ENCODE peak calls at places on chromosomes 12 and 14, in five cellular contexts. V is BJ, G is activated B cell treated with CpG ODN at 0.5 μM for 24 hours, L is CD14-positive monocyte, Q is choroid plexus epithelial cell. S is an unnamed sample.

GRCh38 chr14:68608235-68608962 is 184.5 kb downstream of the ZFP36L1 start:
- DNase-seq in G (no peak), L (peak; percentile 75), V (no peak), Q (no peak), S (no peak)

GRCh38 chr12:119668315-119668651 is 350 bp downstream of the PRKAB1 start:
- DNase-seq in V (no peak), G (no peak), L (no peak), Q (peak; percentile 28), S (no peak)

GRCh38 chr14:92362781-92363235 is 39.8 kb downstream of the SLC24A4 start:
- DNase-seq in Q (no peak), L (no peak), G (no peak), V (no peak), S (no peak)

GRCh38 chr12:104480826-104481457 is 24.2 kb downstream of the CHST11 start:
- DNase-seq in Q (peak; percentile 83), V (no peak), G (no peak), L (peak; percentile 85), S (no peak)

GRCh38 chr14:93984987-93985410 is 8.6 kb upstream of the ASB2 start:
- DNase-seq in V (peak; percentile 62), L (no peak), Q (peak; percentile 92), G (no peak), S (no peak)

GRCh38 chr14:69101331-69101826 is 51.5 kb downstream of the DCAF5 start:
- DNase-seq in V (peak; percentile 60), Q (peak; percentile 93), L (peak; percentile 49), G (no peak), S (no peak)

GRCh38 chr14:106308839-106309389 is 782.5 kb downstream of the TMEM121 start:
- DNase-seq in L (peak; percentile 70), G (peak; percentile 50), V (no peak), Q (peak; percentile 2), S (no peak)

GRCh38 chr14:100146548-100147091 is 12.8 kb downstream of the DEGS2 start:
- DNase-seq in Q (no peak), L (no peak), G (no peak), V (no peak), S (no peak)

GRCh38 chr12:102948941-102949352 is 8.5 kb upstream of the ASCL1 start:
- DNase-seq in G (peak; percentile 51), L (no peak), Q (peak; percentile 64), V (no peak), S (peak; percentile 64)

GRCh38 chr12:55957106-55957859 is 8.6 kb downstream of the PMEL start:
- DNase-seq in V (no peak), G (no peak), L (no peak), Q (no peak), S (no peak)

GRCh38 chr12:69415471-69416275 is 54.5 kb upstream of the FRS2 start:
- DNase-seq in V (peak; percentile 81), G (no peak), Q (peak; percentile 95), L (no peak), S (peak; percentile 23)

GRCh38 chr12:116427200-116427932 is 131.8 kb upstream of the MAP1LC3B2 start:
- DNase-seq in Q (no peak), G (no peak), L (no peak), V (no peak), S (no peak)

GRCh38 chr14:70515796-70516195 is 19.0 kb downstream of the ADAM20 start:
- DNase-seq in V (no peak), L (no peak), G (no peak), Q (no peak), S (no peak)

GRCh38 chr14:101077511-101078074 is 174.1 kb upstream of the RTL1 start:
- DNase-seq in Q (peak; percentile 41), L (no peak), V (no peak), G (peak; percentile 11), S (no peak)

GRCh38 chr12:85955127-85955526 is 81.0 kb downstream of the NTS start:
- DNase-seq in L (no peak), Q (peak; percentile 41), G (no peak), V (no peak), S (no peak)

GRCh38 chr14:63759454-63759853 is 31.6 kb upstream of the SGPP1 start:
- DNase-seq in V (peak; percentile 13), L (no peak), Q (peak; percentile 52), G (no peak), S (no peak)

GRCh38 chr12:54301428-54302045 is 722 bp upstream of the NFE2 start:
- DNase-seq in V (no peak), L (no peak), G (no peak), Q (no peak), S (no peak)

GRCh38 chr12:75528692-75529091 is 17.3 kb upstream of the KRR1 start:
- DNase-seq in G (no peak), V (no peak), L (no peak), Q (no peak), S (no peak)

GRCh38 chr12:12749433-12749832 is 32.3 kb downstream of the CDKN1B start:
- DNase-seq in Q (peak; percentile 75), L (no peak), G (no peak), V (no peak), S (no peak)

GRCh38 chr12:107474639-107475539 is 210.7 kb upstream of the PWP1 start:
- DNase-seq in G (no peak), L (no peak), Q (peak; percentile 39), V (no peak), S (no peak)

GRCh38 chr12:106003297-106003696 is 135.5 kb downstream of the NUAK1 start:
- DNase-seq in G (no peak), Q (no peak), V (no peak), L (no peak), S (no peak)

GRCh38 chr12:106601548-106601947 is 18.7 kb downstream of the RFX4 start:
- DNase-seq in G (no peak), L (no peak), Q (no peak), V (no peak), S (no peak)

GRCh38 chr14:104394606-104394910 is 185.0 kb upstream of the C14orf180 start:
- DNase-seq in V (no peak), G (no peak), Q (no peak), L (no peak), S (no peak)

GRCh38 chr12:47868552-47869031 is 36.2 kb downstream of the VDR start:
- DNase-seq in L (no peak), G (no peak), V (no peak), Q (no peak), S (no peak)

GRCh38 chr12:3035815-3036702 is 41.1 kb upstream of the TSPAN9 start:
- DNase-seq in Q (peak; percentile 66), L (no peak), V (no peak), G (no peak), S (no peak)

GRCh38 chr12:91523831-91524230 is 341.2 kb upstream of the DCN start:
- DNase-seq in Q (no peak), V (no peak), G (no peak), L (no peak), S (no peak)

GRCh38 chr12:112252184-112252583 is 126.8 kb downstream of the TRAFD1 start:
- DNase-seq in G (no peak), Q (peak; percentile 74), L (no peak), V (no peak), S (no peak)

GRCh38 chr14:105168496-105168978 is at the start of gene JAG2:
- DNase-seq in G (peak; percentile 30), L (no peak), V (no peak), Q (peak; percentile 47), S (no peak)

GRCh38 chr12:111596985-111597730 is 2.0 kb downstream of the ATXN2 start:
- DNase-seq in G (no peak), Q (peak; percentile 69), V (no peak), L (peak; percentile 44), S (no peak)

GRCh38 chr14:61562321-61563161 is 132.8 kb upstream of the HIF1A start:
- DNase-seq in L (peak; percentile 72), V (peak; percentile 99), G (no peak), Q (peak; percentile 99), S (no peak)

GRCh38 chr14:23577710-23578392 is 739 bp downstream of the JPH4 start:
- DNase-seq in G (no peak), L (no peak), Q (no peak), V (no peak), S (no peak)

GRCh38 chr12:49345840-49346658 is 639 bp upstream of the DNAJC22 start:
- DNase-seq in Q (no peak), V (no peak), L (no peak), G (no peak), S (no peak)

GRCh38 chr12:13044002-13044858 is at the start of gene FAM234B:
- DNase-seq in V (no peak), Q (peak; percentile 64), L (peak; percentile 62), G (peak; percentile 73), S (peak; percentile 85)

GRCh38 chr14:83940253-83940652 is 1589.7 kb upstream of the FLRT2 start:
- DNase-seq in G (no peak), V (no peak), Q (peak; percentile 28), L (no peak), S (no peak)
- TF ChIP-seq CTCF in G (no peak), V (no peak), Q (peak; percentile 37), L (no peak), S (peak; percentile 25)

DNA sequence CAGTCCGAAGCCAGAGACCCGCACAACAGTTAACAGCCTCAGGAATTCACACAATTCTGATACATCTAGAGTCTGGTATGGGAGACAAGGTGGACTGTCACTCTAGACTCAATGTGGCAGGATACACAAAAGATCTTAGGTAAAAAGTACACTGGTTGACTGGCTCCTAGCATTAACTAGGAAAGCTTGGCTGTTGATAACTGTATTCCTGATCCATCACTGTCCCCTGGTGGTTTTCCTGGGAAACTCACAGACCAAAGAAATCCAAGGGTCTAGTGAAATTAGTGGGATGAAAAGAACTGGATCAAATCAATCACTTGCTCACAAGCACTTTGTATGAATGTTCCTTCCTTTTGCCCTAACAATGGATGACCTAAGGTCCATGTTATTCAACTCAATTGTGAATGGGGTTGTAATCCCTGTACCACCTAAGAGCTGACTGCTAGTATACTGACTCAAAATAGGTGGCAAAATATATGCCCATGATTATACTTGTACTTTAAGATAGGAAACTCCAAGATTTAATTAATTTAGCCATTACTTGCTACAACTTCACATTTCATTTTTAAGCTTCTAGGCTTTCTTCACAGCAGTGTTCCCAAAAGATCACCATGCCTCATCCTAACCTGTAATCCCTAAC is 14.0 kb downstream of the NPC2 start:
- DNase-seq in G (no peak), L (no peak), V (no peak), Q (peak; percentile 44), S (no peak)
- TF ChIP-seq CTCF in G (no peak), L (peak; percentile 13), V (peak; percentile 80), Q (peak; percentile 74), S (peak; percentile 79)

GRCh38 chr12:108633534-108634224 is at the start of gene SELPLG:
- DNase-seq in G (peak; percentile 79), Q (no peak), L (peak; percentile 95), V (no peak), S (no peak)
- TF ChIP-seq CTCF in G (no peak), Q (no peak), L (peak; percentile 30), V (no peak), S (no peak)

GRCh38 chr14:39433452-39433813 is 1.2 kb upstream of the FBXO33 start:
- DNase-seq in Q (no peak), V (no peak), G (no peak), L (no peak), S (no peak)

GRCh38 chr14:39432179-39432618 is at the start of gene FBXO33:
- DNase-seq in V (peak; percentile 75), L (peak; percentile 97), Q (peak; percentile 98), G (peak; percentile 96), S (peak; percentile 87)

GRCh38 chr14:39434401-39434800 is 2.2 kb upstream of the FBXO33 start:
- DNase-seq in V (no peak), Q (no peak), G (no peak), L (no peak), S (no peak)

GRCh38 chr14:39431416-39432178 is 636 bp downstream of the FBXO33 start:
- DNase-seq in L (peak; percentile 56), Q (peak; percentile 37), G (no peak), V (no peak), S (peak; percentile 43)

GRCh38 chr14:39432619-39433451 is 602 bp upstream of the FBXO33 start:
- DNase-seq in G (peak; percentile 83), Q (peak; percentile 77), V (peak; percentile 37), L (peak; percentile 80), S (peak; percentile 86)
- TF ChIP-seq CTCF in G (no peak), Q (peak; percentile 9), V (peak; percentile 1), L (no peak), S (peak; percentile 19)